ENCODE peak calls at places on chromosomes 6 and 20, in eight cellular contexts. D is Caki2; O is heart left ventricle; B is M059J; A is mucosa of gallbladder; F is smooth muscle cell of the brain vasculature; E is nephron progenitor cell; Y is activated T-cell treated with anti-CD3 and anti-CD28 coated beads, Interleukin-2, amount 50 U/mL, for 72 hours. R is an unnamed sample.

GRCh38 chr20:3358676-3359340 is 48.7 kb downstream of the DNAAF9 start:
- DNase-seq in D (no peak), O (no peak), B (no peak), A (no peak), F (no peak), E (no peak), Y (no peak), R (no peak)

GRCh38 chr6:70673601-70674000 is 5.9 kb downstream of the SMAP1 start:
- DNase-seq in D (peak), O (no peak), B (peak), A (no peak), F (no peak), E (no peak), Y (no peak), R (peak)

GRCh38 chr6:149190228-149190831 is 127.2 kb upstream of the TAB2 start:
- DNase-seq in D (peak), O (no peak), B (peak), A (no peak), F (no peak), E (no peak), Y (peak), R (peak)

GRCh38 chr20:61430228-61430624 is 178.2 kb downstream of the CDH4 start:
- DNase-seq in D (no peak), O (no peak), B (no peak), A (no peak), F (no peak), E (no peak), Y (no peak), R (no peak)

GRCh38 chr6:121657972-121658371 is 222.5 kb downstream of the GJA1 start:
- DNase-seq in D (no peak), O (no peak), B (no peak), A (no peak), F (no peak), E (no peak), Y (no peak), R (no peak)

GRCh38 chr6:144675231-144675861 is 390.2 kb downstream of the UTRN start:
- DNase-seq in D (no peak), O (no peak), B (peak), A (peak), F (peak), E (no peak), Y (peak), R (no peak)

GRCh38 chr20:59988141-59988540 is 29.9 kb downstream of the CDH26 start:
- DNase-seq in D (peak), O (no peak), B (peak), A (peak), F (no peak), E (no peak), Y (no peak), R (peak)

GRCh38 chr20:6731951-6732580 is 35.4 kb upstream of the BMP2 start:
- DNase-seq in D (no peak), O (peak), B (no peak), A (peak), F (no peak), E (no peak), Y (no peak), R (no peak)

GRCh38 chr6:92361990-92362770 is 1057.2 kb downstream of the EPHA7 start:
- DNase-seq in D (no peak), O (no peak), B (no peak), A (no peak), F (no peak), E (no peak), Y (no peak), R (no peak)

R was measured in ACHN.